ENCODE peak calls at places on chromosomes 12 and 14, in six cellular contexts. One of them, this sample, is unnamed.

GRCh38 chr14:100440207-100440631 is 117.1 kb downstream of the SLC25A47 start:
- DNase-seq in A673: peak
- DNase-seq in GM12865: peak
- DNase-seq in colonic mucosa: peak
- DNase-seq in AG09309: no peak
- DNase-seq in cardiac fibroblast: peak
- DNase-seq in this sample: peak

GRCh38 chr12:90060031-90060430 is 351.4 kb upstream of the ATP2B1 start:
- DNase-seq in A673: no peak
- DNase-seq in cardiac fibroblast: no peak
- DNase-seq in AG09309: no peak
- DNase-seq in GM12865: no peak
- DNase-seq in colonic mucosa: no peak
- DNase-seq in this sample: no peak

GRCh38 chr12:59041241-59042121 is 121.2 kb upstream of the LRIG3 start:
- DNase-seq in A673: no peak
- DNase-seq in GM12865: no peak
- DNase-seq in cardiac fibroblast: peak
- DNase-seq in AG09309: peak
- DNase-seq in colonic mucosa: no peak
- DNase-seq in this sample: no peak

GRCh38 chr14:22994762-22995275 is 12.5 kb upstream of the AJUBA start:
- DNase-seq in colonic mucosa: no peak
- DNase-seq in A673: peak
- DNase-seq in GM12865: peak
- DNase-seq in cardiac fibroblast: peak
- DNase-seq in AG09309: no peak
- DNase-seq in this sample: no peak

GRCh38 chr14:23091294-23092225 is 3.4 kb downstream of the ACIN1 start:
- DNase-seq in GM12865: no peak
- DNase-seq in cardiac fibroblast: no peak
- DNase-seq in AG09309: no peak
- DNase-seq in colonic mucosa: no peak
- DNase-seq in A673: no peak
- DNase-seq in this sample: no peak

GRCh38 chr14:97159124-97159523 is 361.9 kb downstream of the VRK1 start:
- DNase-seq in A673: no peak
- DNase-seq in AG09309: no peak
- DNase-seq in cardiac fibroblast: no peak
- DNase-seq in colonic mucosa: no peak
- DNase-seq in GM12865: no peak
- DNase-seq in this sample: no peak

GRCh38 chr12:32302218-32302826 is 97.0 kb upstream of the FGD4 start:
- DNase-seq in cardiac fibroblast: peak
- DNase-seq in colonic mucosa: no peak
- DNase-seq in GM12865: peak
- DNase-seq in A673: peak
- DNase-seq in AG09309: no peak
- DNase-seq in this sample: no peak

GRCh38 chr14:62126885-62127478 is 364.8 kb downstream of the SNAPC1 start:
- DNase-seq in A673: peak
- DNase-seq in AG09309: peak
- DNase-seq in GM12865: peak
- DNase-seq in cardiac fibroblast: peak
- DNase-seq in colonic mucosa: peak
- DNase-seq in this sample: no peak

GRCh38 chr12:12008232-12008850 is 62.4 kb upstream of the BCL2L14 start:
- DNase-seq in cardiac fibroblast: no peak
- DNase-seq in GM12865: peak
- DNase-seq in colonic mucosa: no peak
- DNase-seq in A673: peak
- DNase-seq in AG09309: no peak
- DNase-seq in this sample: no peak

GRCh38 chr12:111102062-111102735 is 181.8 kb upstream of the MYL2 start:
- DNase-seq in A673: no peak
- DNase-seq in cardiac fibroblast: no peak
- DNase-seq in colonic mucosa: no peak
- DNase-seq in AG09309: no peak
- DNase-seq in GM12865: no peak
- DNase-seq in this sample: no peak

GRCh38 chr12:110785240-110785639 is 42.5 kb upstream of the PPP1CC start:
- DNase-seq in cardiac fibroblast: no peak
- DNase-seq in AG09309: no peak
- DNase-seq in colonic mucosa: no peak
- DNase-seq in A673: no peak
- DNase-seq in GM12865: no peak
- DNase-seq in this sample: no peak

GRCh38 chr14:51094282-51094821 is 553 bp downstream of the TRIM9 start:
- DNase-seq in AG09309: no peak
- DNase-seq in colonic mucosa: peak
- DNase-seq in GM12865: no peak
- DNase-seq in A673: peak
- DNase-seq in cardiac fibroblast: no peak
- DNase-seq in this sample: no peak

GRCh38 chr12:4951601-4952000 is 41.9 kb downstream of the KCNA1 start:
- DNase-seq in GM12865: no peak
- DNase-seq in A673: no peak
- DNase-seq in colonic mucosa: no peak
- DNase-seq in cardiac fibroblast: no peak
- DNase-seq in AG09309: no peak
- DNase-seq in this sample: no peak

DNA sequence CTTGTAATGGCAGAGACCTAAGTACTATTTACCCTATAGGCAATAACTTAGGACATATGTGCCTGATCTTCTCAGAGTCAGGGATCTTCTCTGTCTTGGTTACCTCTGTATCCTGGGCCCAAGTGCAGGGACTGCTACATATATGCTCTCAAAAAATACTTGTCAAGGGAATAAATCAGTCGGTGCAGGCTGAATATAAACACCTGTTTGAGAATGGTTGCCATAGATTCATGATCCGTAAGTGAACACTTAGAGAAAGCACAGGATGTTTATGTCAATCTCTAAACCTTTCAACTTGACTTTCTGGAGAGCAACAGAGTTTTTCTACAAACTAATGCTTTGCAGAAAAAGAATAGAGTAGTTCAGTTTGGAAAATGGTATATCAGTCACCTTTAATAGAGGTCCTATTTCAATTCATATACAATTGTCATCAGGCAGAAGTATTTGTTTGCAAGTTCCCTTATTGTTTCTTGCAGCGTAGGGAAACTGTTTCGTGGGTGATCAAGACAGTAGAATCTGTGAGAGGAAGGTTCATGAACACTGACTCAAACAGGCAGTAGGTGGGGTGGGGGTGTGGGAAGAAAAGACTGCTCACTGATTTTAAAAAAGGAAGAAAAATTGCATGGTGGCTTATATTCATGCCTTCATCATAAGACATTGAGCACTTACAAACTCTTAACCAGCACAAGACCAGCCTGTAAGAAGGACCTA is 6.0 kb upstream of the UBE2N start:
- DNase-seq in colonic mucosa: no peak
- DNase-seq in A673: no peak
- DNase-seq in cardiac fibroblast: no peak
- DNase-seq in AG09309: no peak
- DNase-seq in GM12865: no peak
- DNase-seq in this sample: no peak
- TF ChIP-seq CTCF in colonic mucosa: no peak
- TF ChIP-seq CTCF in A673: no peak
- TF ChIP-seq CTCF in cardiac fibroblast: no peak
- TF ChIP-seq CTCF in AG09309: no peak
- TF ChIP-seq CTCF in GM12865: no peak
- TF ChIP-seq CTCF in this sample: no peak

GRCh38 chr14:90799420-90799819 is 16.8 kb downstream of the TTC7B start:
- DNase-seq in GM12865: no peak
- DNase-seq in colonic mucosa: no peak
- DNase-seq in A673: no peak
- DNase-seq in cardiac fibroblast: no peak
- DNase-seq in AG09309: no peak
- DNase-seq in this sample: no peak
- TF ChIP-seq CTCF in GM12865: no peak
- TF ChIP-seq CTCF in colonic mucosa: no peak
- TF ChIP-seq CTCF in A673: no peak
- TF ChIP-seq CTCF in cardiac fibroblast: no peak
- TF ChIP-seq CTCF in AG09309: no peak
- TF ChIP-seq CTCF in this sample: no peak

DNA sequence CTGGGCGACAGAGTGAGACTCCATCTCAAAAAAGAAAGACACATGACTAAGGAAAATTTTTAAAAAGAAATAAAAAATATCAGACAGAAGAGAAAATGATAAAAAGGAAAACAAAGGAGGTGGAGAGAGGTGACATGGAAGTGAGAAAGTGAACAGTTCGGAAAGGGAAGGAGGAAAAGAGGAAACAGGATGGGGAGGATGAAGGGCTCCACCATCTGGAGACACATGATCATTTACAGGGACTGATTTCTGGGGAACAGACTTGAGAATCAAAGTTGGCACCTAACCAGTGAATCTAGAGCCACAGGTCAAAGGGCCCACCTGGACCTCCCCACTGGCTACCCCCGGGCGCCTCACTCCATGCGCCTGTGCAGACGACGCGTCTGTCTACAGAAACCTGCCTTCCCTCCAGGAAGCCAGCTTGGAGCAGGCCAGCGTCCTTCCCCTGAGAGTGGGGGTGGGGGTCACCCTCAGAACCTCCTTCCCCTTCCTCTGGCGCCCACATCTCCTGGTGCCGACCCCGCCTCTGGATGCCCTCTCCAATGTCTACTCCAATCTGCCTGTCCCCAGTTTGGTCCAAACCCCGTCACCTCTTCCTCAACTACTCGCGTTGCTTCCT is 60.5 kb downstream of the AMN start:
- DNase-seq in GM12865: no peak
- DNase-seq in colonic mucosa: no peak
- DNase-seq in A673: no peak
- DNase-seq in AG09309: no peak
- DNase-seq in cardiac fibroblast: no peak
- DNase-seq in this sample: no peak
- TF ChIP-seq CTCF in GM12865: no peak
- TF ChIP-seq CTCF in colonic mucosa: no peak
- TF ChIP-seq CTCF in A673: peak
- TF ChIP-seq CTCF in AG09309: no peak
- TF ChIP-seq CTCF in cardiac fibroblast: no peak
- TF ChIP-seq CTCF in this sample: peak

DNA sequence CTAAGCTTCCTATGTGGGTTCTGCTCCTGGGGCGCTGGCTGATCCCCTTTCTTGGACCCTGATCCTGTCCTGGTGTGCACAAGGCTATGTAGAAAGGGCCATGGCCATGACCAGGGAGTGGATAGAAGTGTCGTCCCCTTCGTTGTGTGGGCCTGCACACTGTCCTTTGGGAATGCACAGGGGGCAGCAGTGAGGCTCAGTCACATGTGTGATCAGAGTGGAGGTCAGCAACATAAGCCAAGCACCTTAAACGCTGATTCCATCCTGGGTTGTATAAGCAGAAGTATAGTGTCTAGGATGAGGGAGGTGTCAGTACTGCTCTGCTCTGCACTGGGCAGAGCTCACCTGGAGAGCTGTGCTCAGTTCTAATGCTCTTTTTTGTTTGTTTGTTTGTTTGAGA is 48.4 kb downstream of the ESRRB start:
- DNase-seq in colonic mucosa: no peak
- DNase-seq in A673: no peak
- DNase-seq in GM12865: no peak
- DNase-seq in cardiac fibroblast: no peak
- DNase-seq in AG09309: no peak
- DNase-seq in this sample: no peak
- TF ChIP-seq CTCF in colonic mucosa: no peak
- TF ChIP-seq CTCF in A673: peak
- TF ChIP-seq CTCF in GM12865: no peak
- TF ChIP-seq CTCF in cardiac fibroblast: no peak
- TF ChIP-seq CTCF in AG09309: no peak
- TF ChIP-seq CTCF in this sample: no peak

GRCh38 chr12:128190052-128190451 is 76.9 kb upstream of the TMEM132C start:
- DNase-seq in A673: no peak
- DNase-seq in colonic mucosa: no peak
- DNase-seq in cardiac fibroblast: no peak
- DNase-seq in AG09309: no peak
- DNase-seq in GM12865: no peak
- DNase-seq in this sample: no peak

GRCh38 chr12:128191380-128191779 is 75.6 kb upstream of the TMEM132C start:
- DNase-seq in cardiac fibroblast: no peak
- DNase-seq in A673: no peak
- DNase-seq in AG09309: no peak
- DNase-seq in colonic mucosa: no peak
- DNase-seq in GM12865: no peak
- DNase-seq in this sample: no peak

GRCh38 chr12:128190614-128191013 is 76.4 kb upstream of the TMEM132C start:
- DNase-seq in A673: no peak
- DNase-seq in GM12865: no peak
- DNase-seq in cardiac fibroblast: no peak
- DNase-seq in AG09309: no peak
- DNase-seq in colonic mucosa: no peak
- DNase-seq in this sample: no peak
- TF ChIP-seq CTCF in A673: peak
- TF ChIP-seq CTCF in GM12865: no peak
- TF ChIP-seq CTCF in cardiac fibroblast: no peak
- TF ChIP-seq CTCF in AG09309: no peak
- TF ChIP-seq CTCF in colonic mucosa: no peak
- TF ChIP-seq CTCF in this sample: no peak

DNA sequence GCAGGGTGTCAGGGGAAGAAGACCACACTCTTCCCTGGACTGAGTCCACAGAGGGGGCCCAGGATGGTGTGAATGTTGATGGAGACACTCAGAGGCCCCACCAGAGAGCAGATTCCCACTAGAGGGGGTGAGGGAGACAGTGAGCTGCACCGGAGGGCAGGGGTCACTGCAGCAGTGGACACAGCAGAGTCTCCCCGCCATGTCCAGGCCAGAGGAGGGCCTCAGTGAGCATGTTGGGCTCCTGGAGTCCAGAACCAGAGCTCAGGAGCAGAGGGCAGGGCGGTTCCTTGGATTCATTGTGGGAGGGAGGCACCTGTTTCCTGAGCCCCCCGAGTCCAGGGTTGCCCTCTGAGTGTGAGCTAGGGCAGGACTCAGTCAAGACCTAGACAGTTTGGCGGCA is 1.8 kb upstream of the KRT82 start:
- DNase-seq in colonic mucosa: no peak
- DNase-seq in cardiac fibroblast: no peak
- DNase-seq in GM12865: no peak
- DNase-seq in AG09309: no peak
- DNase-seq in A673: no peak
- DNase-seq in this sample: no peak
- TF ChIP-seq CTCF in colonic mucosa: no peak
- TF ChIP-seq CTCF in cardiac fibroblast: peak
- TF ChIP-seq CTCF in GM12865: no peak
- TF ChIP-seq CTCF in AG09309: no peak
- TF ChIP-seq CTCF in A673: no peak
- TF ChIP-seq CTCF in this sample: peak